ENCODE peak calls at places on chromosomes 11 and 22, in six cellular contexts. H is upper lobe of left lung, X is uterus, F is endodermal cell, C is GM06990, S is ovary. V is an unnamed sample.

GRCh38 chr11:77819921-77820564 is 479 bp downstream of the RSF1 start:
- DNase-seq in H (no peak), X (peak; percentile 51), F (peak; percentile 92), C (no peak), S (peak; percentile 73), V (peak; percentile 84)

GRCh38 chr22:50306753-50307749 is at the start of gene PLXNB2:
- DNase-seq in H (peak; percentile 96), X (peak; percentile 83), F (peak; percentile 86), C (peak; percentile 87), S (peak; percentile 88), V (peak; percentile 98)

GRCh38 chr22:25816522-25817059 is 74.6 kb downstream of the MYO18B start:
- DNase-seq in H (no peak), X (no peak), F (no peak), C (no peak), S (no peak), V (no peak)

GRCh38 chr22:22362939-22363338 is 118.4 kb downstream of the VPREB1 start:
- DNase-seq in H (no peak), X (no peak), F (no peak), C (no peak), S (no peak), V (no peak)

GRCh38 chr11:19079643-19080440 is 19.3 kb upstream of the MRGPRX2 start:
- DNase-seq in H (no peak), X (peak; percentile 25), F (peak; percentile 50), C (no peak), S (no peak), V (no peak)

GRCh38 chr11:43923327-43924111 is 18.9 kb upstream of the C11orf96 start:
- DNase-seq in H (no peak), X (peak; percentile 70), F (peak; percentile 62), C (no peak), S (peak; percentile 71), V (peak; percentile 42)

GRCh38 chr11:10413268-10413667 is 41.8 kb upstream of the AMPD3 start:
- DNase-seq in H (no peak), X (no peak), F (no peak), C (peak; percentile 24), S (no peak), V (no peak)

GRCh38 chr11:84886344-84886743 is 740.8 kb downstream of the DLG2 start:
- DNase-seq in H (no peak), X (no peak), F (no peak), C (no peak), S (no peak), V (no peak)

GRCh38 chr11:78100276-78101040 is 20.8 kb upstream of the NDUFC2 start:
- DNase-seq in H (no peak), X (no peak), F (no peak), C (no peak), S (no peak), V (no peak)

GRCh38 chr11:83720675-83721074 is 434.5 kb upstream of the CCDC90B start:
- DNase-seq in H (no peak), X (no peak), F (peak; percentile 73), C (no peak), S (no peak), V (no peak)

GRCh38 chr11:108985611-108986279 is 320.9 kb downstream of the DDX10 start:
- DNase-seq in H (no peak), X (no peak), F (no peak), C (no peak), S (no peak), V (no peak)

GRCh38 chr22:23180893-23181762 is 819 bp downstream of the BCR start:
- DNase-seq in H (peak; percentile 88), X (no peak), F (peak; percentile 71), C (peak; percentile 54), S (peak; percentile 44), V (peak; percentile 78)

GRCh38 chr22:30637701-30638114 is 2.1 kb downstream of the SLC35E4 start:
- DNase-seq in H (no peak), X (no peak), F (no peak), C (no peak), S (no peak), V (peak; percentile 37)

GRCh38 chr11:73233211-73233610 is 15.1 kb downstream of the P2RY2 start:
- DNase-seq in H (no peak), X (no peak), F (peak; percentile 28), C (no peak), S (peak; percentile 4), V (no peak)

GRCh38 chr22:50523806-50524663 is 1.4 kb downstream of the SCO2 start:
- DNase-seq in H (peak; percentile 85), X (no peak), F (no peak), C (no peak), S (no peak), V (peak; percentile 63)

GRCh38 chr22:36897611-36898010 is 15.8 kb upstream of the CSF2RB start:
- DNase-seq in H (no peak), X (no peak), F (no peak), C (no peak), S (no peak), V (no peak)

GRCh38 chr22:40728731-40729189 is 49.5 kb downstream of the MCHR1 start:
- DNase-seq in H (no peak), X (no peak), F (no peak), C (no peak), S (no peak), V (no peak)

GRCh38 chr11:95655544-95655943 is 134.0 kb downstream of the FAM76B start:
- DNase-seq in H (no peak), X (no peak), F (no peak), C (no peak), S (no peak), V (no peak)

GRCh38 chr11:20035701-20036601 is 124.3 kb downstream of the DBX1 start:
- DNase-seq in H (no peak), X (peak; percentile 54), F (no peak), C (no peak), S (no peak), V (no peak)

GRCh38 chr11:31237819-31238771 is 131.4 kb downstream of the DCDC1 start:
- DNase-seq in H (no peak), X (no peak), F (peak; percentile 79), C (no peak), S (no peak), V (no peak)

GRCh38 chr22:30234786-30235470 is 11.6 kb downstream of the LIF start:
- DNase-seq in H (no peak), X (no peak), F (peak; percentile 46), C (no peak), S (no peak), V (no peak)

DNA sequence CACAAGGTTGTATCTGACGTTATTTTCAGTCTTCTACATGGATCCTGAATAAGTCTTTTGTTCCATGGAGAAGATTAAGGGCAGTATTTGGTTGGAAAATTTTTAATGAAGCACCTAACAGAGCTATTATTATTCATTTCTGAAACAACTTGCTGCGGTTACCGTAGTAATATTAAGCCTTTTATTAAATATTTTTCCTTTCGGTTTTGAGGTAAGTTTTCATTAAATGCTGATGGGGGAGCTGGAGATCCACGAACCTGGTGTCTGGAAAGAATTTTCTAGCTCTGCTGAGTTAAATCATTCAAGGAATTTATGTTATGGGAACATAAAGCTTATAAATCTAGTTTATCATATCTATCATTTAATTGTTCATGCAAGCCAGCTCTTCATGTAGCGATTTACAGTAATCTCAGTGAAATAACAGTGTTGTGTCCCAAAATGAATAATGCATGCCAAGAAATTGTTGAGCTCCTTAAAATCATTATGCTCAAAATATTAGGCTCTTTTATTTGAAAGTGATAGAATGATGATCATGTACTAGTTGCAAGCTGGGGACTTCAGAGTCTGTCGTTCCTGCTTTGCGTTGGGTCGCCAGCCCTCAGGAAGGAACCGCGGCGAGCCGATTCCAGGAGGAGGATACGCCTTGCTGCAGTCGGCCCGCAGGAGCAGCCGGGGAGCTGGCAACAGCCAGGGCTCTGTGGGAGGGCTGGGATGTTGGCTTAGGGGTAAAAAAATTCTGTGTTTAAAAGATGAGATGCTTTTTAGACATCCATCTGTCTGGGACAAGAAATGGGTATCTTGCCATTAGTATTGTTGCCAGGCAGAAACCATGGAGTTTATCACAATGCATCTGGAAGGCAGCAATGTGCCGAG is 83.1 kb downstream of the TBC1D22A start:
- DNase-seq in H (peak; percentile 66), X (no peak), F (peak; percentile 39), C (no peak), S (peak; percentile 39), V (peak; percentile 43)
- H3K4me3 ChIP-seq in H (no peak overlapping the region), X (peak overlapping the region; percentile 25), F (no peak overlapping the region), C (no peak overlapping the region), S (peak overlapping the region; percentile 8), V (no peak overlapping the region)

GRCh38 chr11:250740-251299 is 14.0 kb downstream of the PSMD13 start:
- DNase-seq in H (no peak), X (no peak), F (peak; percentile 93), C (no peak), S (no peak), V (peak; percentile 83)

GRCh38 chr11:252666-253065 is 15.9 kb downstream of the PSMD13 start:
- DNase-seq in H (no peak), X (no peak), F (no peak), C (no peak), S (no peak), V (no peak)

GRCh38 chr11:250274-250673 is 13.5 kb downstream of the PSMD13 start:
- DNase-seq in H (no peak), X (no peak), F (peak; percentile 34), C (no peak), S (no peak), V (no peak)

GRCh38 chr11:251550-251949 is 14.8 kb downstream of the PSMD13 start:
- DNase-seq in H (no peak), X (no peak), F (peak; percentile 28), C (no peak), S (no peak), V (no peak)

GRCh38 chr11:249062-249461 is 12.3 kb downstream of the PSMD13 start:
- DNase-seq in H (no peak), X (no peak), F (no peak), C (no peak), S (no peak), V (no peak)
- H3K36me3 ChIP-seq in H (peaks cover 96% of the 10 kb centered on the region), X (no peaks in the 10 kb centered on the region), F (peaks cover 88% of the 10 kb centered on the region), C (peaks cover 40% of the 10 kb centered on the region), S (no peaks in the 10 kb centered on the region), V (peaks cover 35% of the 10 kb centered on the region)

GRCh38 chr11:35134403-35135126 is 4.4 kb upstream of the CD44 start:
- DNase-seq in H (no peak), X (no peak), F (no peak), C (no peak), S (no peak), V (no peak)

GRCh38 chr11:35135222-35135621 is 3.7 kb upstream of the CD44 start:
- DNase-seq in H (no peak), X (no peak), F (no peak), C (no peak), S (no peak), V (no peak)

GRCh38 chr11:35138606-35138948 is 394 bp upstream of the CD44 start:
- DNase-seq in H (no peak), X (no peak), F (no peak), C (no peak), S (no peak), V (no peak)

GRCh38 chr11:35138058-35138457 is 913 bp upstream of the CD44 start:
- DNase-seq in H (no peak), X (no peak), F (no peak), C (no peak), S (no peak), V (no peak)

GRCh38 chr11:35136311-35136710 is 2.7 kb upstream of the CD44 start:
- DNase-seq in H (no peak), X (no peak), F (no peak), C (no peak), S (no peak), V (no peak)
- H3K27me3 ChIP-seq in H (no peaks in the 10 kb centered on the region), X (no peaks in the 10 kb centered on the region), F (peaks cover 61% of the 10 kb centered on the region), C (no peaks in the 10 kb centered on the region), S (no peaks in the 10 kb centered on the region), V (peaks cover 31% of the 10 kb centered on the region)

DNA sequence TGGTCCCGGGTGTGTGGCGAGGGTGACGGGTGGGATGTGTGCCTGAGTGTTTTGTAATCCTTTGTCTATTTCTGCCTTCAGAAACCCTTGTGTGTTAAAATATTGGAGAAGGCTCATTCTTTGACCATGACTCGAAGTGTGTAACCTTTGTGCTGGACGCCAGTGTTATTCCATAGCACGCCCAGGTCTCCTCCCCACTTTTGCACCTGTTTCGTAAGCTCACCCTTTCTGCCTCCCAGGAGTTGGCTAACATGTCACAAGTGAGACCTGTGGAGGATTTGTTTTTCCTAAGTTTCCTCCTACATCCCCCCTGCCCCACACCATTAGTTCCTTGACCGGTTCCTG is 382 bp downstream of the C11orf54 start:
- DNase-seq in H (no peak), X (peak; percentile 68), F (no peak), C (no peak), S (no peak), V (peak; percentile 67)
- H3K4me3 ChIP-seq in H (peak overlapping the region; percentile 89), X (peak overlapping the region; percentile 77), F (peak overlapping the region; percentile 87), C (peak overlapping the region; percentile 99), S (peak overlapping the region; percentile 87), V (peak overlapping the region; percentile 98)